ENCODE peak calls at places on chromosomes 4 and X, in ten cellular contexts. T is NB4, K is esophagus squamous epithelium, B is heart left ventricle, M is suprapubic skin, Y is lower leg skin, E is right lobe of liver, U is transverse colon, G is upper lobe of left lung, I is ovary. O is an unnamed sample.

GRCh38 chr4:168574581-168575295 is 77.9 kb downstream of the PALLD start:
- DNase-seq in T (no peak), E (no peak), Y (no peak), I (no peak), U (no peak), M (no peak), B (no peak), K (no peak), G (no peak), O (no peak)

GRCh38 chr4:1011022-1011694 is at the start of gene FGFRL1:
- DNase-seq in Y (peak), M (peak), I (peak), G (peak), T (peak), K (peak), U (peak), E (peak), B (peak), O (peak)

GRCh38 chr4:169070071-169070894 is 60.2 kb upstream of the CBR4 start:
- DNase-seq in E (no peak), U (peak), M (no peak), Y (peak), B (peak), T (peak), G (no peak), I (no peak), K (no peak), O (no peak)

GRCh38 chrX:108285361-108285760 is 152.9 kb downstream of the COL4A6 start:
- DNase-seq in Y (no peak), U (no peak), G (no peak), K (no peak), T (no peak), I (no peak), B (no peak), M (no peak), E (no peak), O (no peak)

GRCh38 chr4:112361181-112361791 is 64.1 kb downstream of the ALPK1 start:
- DNase-seq in B (no peak), K (no peak), M (no peak), E (no peak), Y (no peak), G (no peak), I (no peak), T (peak), U (no peak), O (no peak)

GRCh38 chr4:114282937-114283336 is 303.5 kb upstream of the ARSJ start:
- DNase-seq in B (no peak), E (no peak), G (no peak), Y (no peak), K (no peak), U (no peak), M (no peak), T (peak), I (no peak), O (no peak)

GRCh38 chr4:146179784-146180405 is 4.4 kb downstream of the LSM6 start:
- DNase-seq in E (no peak), K (no peak), Y (no peak), T (no peak), B (no peak), U (no peak), G (no peak), M (no peak), I (no peak), O (no peak)

GRCh38 chr4:189204616-189205015 is 736.1 kb upstream of the FRG1 start:
- DNase-seq in K (no peak), Y (no peak), I (no peak), U (no peak), G (no peak), M (no peak), E (no peak), T (no peak), B (no peak), O (no peak)

GRCh38 chr4:185587444-185588161 is 52.3 kb upstream of the PDLIM3 start:
- DNase-seq in B (peak), I (no peak), E (no peak), T (no peak), M (no peak), Y (no peak), G (peak), U (peak), K (no peak), O (no peak)

GRCh38 chr4:11741190-11741652 is 312.5 kb upstream of the HS3ST1 start:
- DNase-seq in U (no peak), B (no peak), G (no peak), M (no peak), E (no peak), K (no peak), Y (no peak), T (no peak), I (no peak), O (no peak)

GRCh38 chr4:163606885-163607284 is 112.4 kb downstream of the TMA16 start:
- DNase-seq in B (no peak), Y (no peak), T (no peak), I (no peak), U (no peak), G (no peak), M (no peak), K (no peak), E (no peak), O (no peak)

GRCh38 chr4:16545656-16546055 is 319.4 kb upstream of the TAPT1 start:
- DNase-seq in E (no peak), I (no peak), B (no peak), U (no peak), M (no peak), Y (no peak), T (no peak), K (no peak), G (no peak), O (no peak)

GRCh38 chr4:15457401-15458201 is 12.1 kb upstream of the CC2D2A start:
- DNase-seq in Y (no peak), U (no peak), B (no peak), E (no peak), K (no peak), M (no peak), T (peak), G (no peak), I (no peak), O (no peak)

GRCh38 chrX:118577041-118577440 is 81.4 kb downstream of the DOCK11 start:
- DNase-seq in I (no peak), E (peak), K (no peak), Y (no peak), T (no peak), G (no peak), B (peak), M (no peak), U (no peak), O (peak)

GRCh38 chr4:188854451-188854850 is 715.2 kb downstream of the TRIML1 start:
- DNase-seq in G (no peak), B (no peak), I (no peak), K (no peak), U (no peak), M (no peak), E (no peak), Y (no peak), T (no peak), O (no peak)

GRCh38 chrX:16666541-16666940 is 16.6 kb downstream of the S100G start:
- DNase-seq in M (no peak), K (no peak), G (no peak), E (no peak), B (no peak), T (no peak), I (no peak), Y (no peak), U (no peak), O (no peak)

GRCh38 chrX:16662402-16662801 is 12.4 kb downstream of the S100G start:
- DNase-seq in G (no peak), K (no peak), Y (no peak), T (no peak), B (no peak), I (no peak), U (no peak), M (no peak), E (no peak), O (no peak)

GRCh38 chrX:16665089-16665488 is 15.1 kb downstream of the S100G start:
- DNase-seq in Y (no peak), G (no peak), T (no peak), B (no peak), U (no peak), E (no peak), M (no peak), I (no peak), K (no peak), O (no peak)

GRCh38 chrX:16664626-16665025 is 14.7 kb downstream of the S100G start:
- DNase-seq in E (no peak), U (no peak), M (no peak), I (no peak), Y (no peak), B (no peak), G (no peak), K (no peak), T (no peak), O (no peak)

GRCh38 chrX:16664059-16664458 is 14.1 kb downstream of the S100G start:
- DNase-seq in G (no peak), B (no peak), Y (no peak), K (no peak), I (no peak), U (no peak), M (no peak), T (no peak), E (no peak), O (no peak)
- TF ChIP-seq POLR2A in G (no peak), B (no peak), Y (no peak), K (no peak), I (no peak), U (no peak), M (no peak), T (no peak), E (no peak), O (no peak)

GRCh38 chr4:77819409-77819835 is 254 bp upstream of the CNOT6L start:
- DNase-seq in Y (no peak), U (no peak), M (peak), T (no peak), B (no peak), I (no peak), E (no peak), K (no peak), G (no peak), O (no peak)
- TF ChIP-seq POLR2A in Y (no peak), U (no peak), M (peak), T (no peak), B (no peak), I (no peak), E (no peak), K (no peak), G (no peak), O (no peak)

DNA sequence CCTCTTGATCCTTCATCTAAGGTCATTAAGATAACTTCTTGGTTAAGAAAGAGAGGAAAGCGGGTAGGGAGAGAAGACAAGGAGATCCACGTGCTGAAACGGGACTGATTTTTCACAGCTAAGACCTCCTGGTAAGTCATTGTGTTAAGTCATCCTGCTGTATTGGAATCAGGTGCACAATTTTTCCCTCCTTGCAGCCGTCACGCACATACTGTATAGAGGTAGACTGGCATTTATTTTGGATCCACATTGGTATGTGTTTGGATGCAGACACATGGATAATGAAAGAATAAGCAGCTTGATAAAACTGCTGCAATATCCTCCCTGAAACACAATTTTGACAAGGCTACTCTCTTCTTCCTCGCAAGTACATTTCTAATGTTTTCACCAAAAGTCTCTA is 60.1 kb upstream of the NAP1L5 start:
- DNase-seq in Y (no peak), I (no peak), B (no peak), M (no peak), E (no peak), G (no peak), U (no peak), K (no peak), T (no peak), O (no peak)
- TF ChIP-seq POLR2A in Y (no peak), I (no peak), B (no peak), M (no peak), E (no peak), G (no peak), U (no peak), K (no peak), T (no peak), O (no peak)

DNA sequence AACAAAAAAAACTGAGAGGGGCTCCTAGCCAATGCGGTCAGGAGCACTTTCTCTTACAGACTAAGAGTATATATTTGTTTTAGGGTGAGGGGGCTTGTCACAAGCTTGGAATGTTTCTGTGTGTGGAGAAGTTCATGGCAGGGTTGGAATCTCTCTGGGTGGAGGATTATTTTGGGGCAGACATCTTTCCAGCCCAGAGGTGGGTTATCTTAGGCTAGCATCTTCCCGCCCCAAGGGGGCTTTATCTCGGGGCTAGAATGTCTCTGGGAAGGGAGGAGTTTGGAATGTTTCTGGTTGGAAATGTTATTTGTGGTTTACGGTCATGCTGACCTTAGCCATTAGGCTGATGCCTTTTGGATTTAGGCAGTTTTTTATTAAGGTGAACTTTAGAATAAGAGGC is 205.7 kb downstream of the RELL1 start:
- DNase-seq in B (no peak), M (no peak), G (no peak), U (no peak), I (no peak), E (no peak), Y (no peak), K (no peak), T (no peak), O (no peak)
- TF ChIP-seq POLR2A in B (no peak), M (no peak), G (no peak), U (no peak), I (no peak), E (no peak), Y (no peak), K (no peak), T (no peak), O (no peak)

GRCh38 chr4:2262145-2262943 is 435 bp upstream of the MXD4 start:
- DNase-seq in M (peak), T (peak), I (peak), E (peak), U (peak), B (peak), G (peak), K (peak), Y (peak), O (peak)
- TF ChIP-seq POLR2A in M (peak), T (peak), I (peak), E (peak), U (peak), B (peak), G (peak), K (no peak), Y (no peak), O (peak)

GRCh38 chr4:165207016-165207430 is 338 bp upstream of the KLHL2 start:
- DNase-seq in U (peak), G (no peak), T (peak), M (peak), I (no peak), B (no peak), K (no peak), Y (no peak), E (peak), O (peak)

GRCh38 chr4:165208741-165209388 is 1.5 kb downstream of the KLHL2 start:
- DNase-seq in U (no peak), I (no peak), E (no peak), G (no peak), Y (no peak), K (no peak), B (no peak), M (no peak), T (peak), O (no peak)

GRCh38 chr4:165209796-165210195 is 2.4 kb downstream of the KLHL2 start:
- DNase-seq in B (no peak), U (no peak), E (no peak), I (no peak), Y (no peak), K (no peak), G (no peak), M (no peak), T (no peak), O (no peak)

GRCh38 chr4:165208322-165208652 is 926 bp downstream of the KLHL2 start:
- DNase-seq in M (no peak), U (no peak), T (no peak), Y (no peak), E (no peak), I (no peak), G (no peak), B (no peak), K (no peak), O (no peak)

DNA sequence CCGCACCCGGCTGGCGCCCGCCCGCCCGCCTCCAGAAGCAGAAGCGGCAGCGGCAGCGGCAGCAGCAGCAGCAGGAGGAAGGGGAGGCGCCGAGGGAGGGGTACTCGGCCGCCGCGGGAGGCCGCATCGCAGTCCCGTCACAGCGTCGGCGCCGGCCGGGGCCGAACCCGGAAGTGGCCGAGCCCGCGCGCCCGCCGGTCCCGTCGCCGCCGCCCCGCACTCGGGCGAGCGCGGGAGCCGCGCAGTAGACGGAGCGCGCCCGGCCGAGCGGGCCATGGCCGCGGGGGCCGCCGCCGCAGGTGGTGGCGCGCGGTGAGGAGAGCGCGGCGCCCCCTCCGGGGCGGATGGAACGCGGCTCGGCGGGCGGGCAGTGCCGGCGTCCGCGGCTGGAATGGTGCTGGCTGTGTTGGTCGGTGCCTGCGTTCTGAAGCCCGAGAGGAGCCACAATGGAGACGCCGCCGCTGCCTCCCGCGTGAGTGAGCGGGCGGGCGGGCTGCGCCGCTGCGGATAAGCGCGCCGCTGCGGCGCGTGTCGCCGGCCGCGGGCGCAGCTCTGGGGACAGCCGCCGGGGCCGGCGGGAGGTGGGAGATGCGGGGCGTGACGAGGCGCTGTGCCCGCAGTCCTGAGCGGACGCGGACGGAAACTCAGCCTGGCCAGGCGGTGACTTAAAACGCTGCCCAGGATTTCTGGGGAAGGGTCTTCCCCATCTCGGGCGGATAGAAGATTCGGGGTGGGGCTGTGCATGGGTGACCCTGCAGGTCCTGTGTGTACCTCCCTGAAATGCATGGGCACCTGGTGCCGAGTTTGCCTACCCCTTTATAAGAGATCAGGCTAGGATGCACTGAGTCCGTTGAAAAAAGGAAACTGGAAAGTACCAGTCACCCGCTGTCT is at the start of gene KLHL2:
- DNase-seq in Y (peak), E (peak), I (peak), M (peak), U (peak), B (peak), T (peak), G (peak), K (peak), O (peak)
- TF ChIP-seq POLR2A in Y (no peak), E (peak), I (no peak), M (peak), U (no peak), B (peak), T (peak), G (no peak), K (no peak), O (no peak)

O was measured in sigmoid colon.